ENCODE peak calls at places on chromosomes 13 and 19, in six cellular contexts. F, J, P, E, L and N are unnamed samples.

GRCh38 chr19:19026299-19026971 is 6.9 kb downstream of the SUGP2 start:
- DNase-seq in P (no peak), F (no peak), J (no peak), E (no peak), L (no peak), N (peak; percentile 20)

GRCh38 chr19:2528543-2529173 is 52.7 kb downstream of the GADD45B start:
- DNase-seq in P (peak; percentile 49), F (peak; percentile 21), J (no peak), E (no peak), L (no peak), N (no peak)

GRCh38 chr13:92553470-92554114 is 673.0 kb upstream of the GPC6 start:
- DNase-seq in L (no peak), J (no peak), E (no peak), F (no peak), P (no peak), N (no peak)

GRCh38 chr19:5339950-5340636 is 519 bp downstream of the PTPRS start:
- DNase-seq in P (no peak), L (no peak), J (no peak), E (peak; percentile 65), F (no peak), N (no peak)

GRCh38 chr13:39297664-39298171 is 259.5 kb downstream of the NHLRC3 start:
- DNase-seq in P (no peak), E (no peak), F (no peak), J (peak; percentile 24), L (no peak), N (no peak)

GRCh38 chr19:52066258-52066866 is 17.7 kb upstream of the ZNF432 start:
- DNase-seq in J (no peak), F (no peak), L (no peak), E (no peak), P (no peak), N (no peak)

GRCh38 chr19:9040131-9040530 is 29.9 kb upstream of the MUC16 start:
- DNase-seq in J (no peak), F (no peak), L (no peak), P (no peak), E (no peak), N (no peak)

GRCh38 chr19:41706741-41707501 is 1.5 kb upstream of the CEACAM5 start:
- DNase-seq in F (peak; percentile 90), L (peak; percentile 73), P (no peak), J (no peak), E (peak; percentile 2), N (peak; percentile 81)

GRCh38 chr13:108113407-108113806 is 101.9 kb downstream of the LIG4 start:
- DNase-seq in J (no peak), P (no peak), L (no peak), F (no peak), E (no peak), N (no peak)

GRCh38 chr13:40391788-40392187 is 274.7 kb downstream of the FOXO1 start:
- DNase-seq in J (no peak), P (no peak), E (no peak), F (no peak), L (no peak), N (no peak)
- H3K27ac ChIP-seq in J (no peak overlapping the region), P (no peak overlapping the region), E (no peak overlapping the region), F (no peak overlapping the region), L (no peak overlapping the region), N (no peak overlapping the region)

GRCh38 chr19:14116918-14117578 is 514 bp downstream of the PRKACA start:
- DNase-seq in J (no peak), E (no peak), L (no peak), F (no peak), P (no peak), N (no peak)
- H3K4ac ChIP-seq in J (peak overlapping the region; percentile 68), E (no peak overlapping the region), L (no peak overlapping the region), F (no peak overlapping the region), P (peak overlapping the region; percentile 5), N (peak overlapping the region; percentile 4)

GRCh38 chr19:37997911-37998344 is 90.9 kb downstream of the SIPA1L3 start:
- DNase-seq in F (no peak), L (no peak), J (peak; percentile 97), E (no peak), P (peak; percentile 91), N (no peak)
- H2BK15ac ChIP-seq in F (no peak overlapping the region), L (no peak overlapping the region), J (peak overlapping the region; percentile 50), E (no peak overlapping the region), P (no peak overlapping the region), N (no peak overlapping the region)

DNA sequence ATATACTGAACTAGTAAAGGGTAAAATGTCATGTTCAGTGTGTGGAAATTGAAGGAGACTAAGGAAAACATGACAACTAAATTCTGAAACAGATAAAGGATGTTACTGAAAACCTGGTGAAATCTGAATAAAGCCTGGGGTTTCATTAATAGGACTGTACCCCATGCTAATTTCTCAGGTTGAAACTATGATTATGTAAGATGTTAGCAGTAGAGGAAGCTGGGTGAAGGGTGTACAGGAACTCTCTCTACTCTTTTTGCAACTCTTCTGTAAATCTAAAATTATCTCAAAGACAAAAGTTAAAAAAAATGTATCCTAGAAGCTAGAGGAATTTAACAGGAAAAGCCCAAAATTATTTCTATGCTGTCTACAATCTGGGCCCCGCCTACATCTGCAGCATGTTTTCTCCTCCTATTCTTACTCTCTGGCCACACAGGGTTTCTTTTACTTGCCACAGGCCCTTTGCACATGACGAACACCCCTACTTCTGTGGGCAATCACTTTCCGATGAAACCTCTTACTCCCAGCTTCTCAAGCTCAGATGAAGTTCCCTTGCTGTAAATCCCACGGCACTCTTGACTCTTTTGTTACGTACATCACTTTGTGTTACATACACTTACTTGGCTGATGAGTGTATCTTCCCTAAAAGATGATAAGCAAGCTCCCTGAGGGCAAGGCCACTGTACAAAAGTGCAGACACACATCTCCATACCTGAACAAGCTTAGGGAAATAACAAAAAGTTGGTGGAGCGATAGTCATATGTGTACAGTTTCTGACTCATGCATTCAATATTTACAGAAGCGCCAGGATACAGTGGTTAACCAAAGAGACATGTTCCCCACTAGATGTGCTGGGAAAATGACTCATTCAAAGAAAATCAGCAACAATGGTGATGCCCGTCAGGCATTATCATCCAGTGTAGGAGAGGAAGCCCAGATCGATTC is 32.6 kb downstream of the RUBCNL start:
- DNase-seq in E (no peak), F (no peak), J (peak; percentile 88), P (peak; percentile 97), L (no peak), N (no peak)
- H3K27ac ChIP-seq in E (no peak overlapping the region), F (no peak overlapping the region), J (no peak overlapping the region), P (peak overlapping the region; percentile 85), L (no peak overlapping the region), N (no peak overlapping the region)

DNA sequence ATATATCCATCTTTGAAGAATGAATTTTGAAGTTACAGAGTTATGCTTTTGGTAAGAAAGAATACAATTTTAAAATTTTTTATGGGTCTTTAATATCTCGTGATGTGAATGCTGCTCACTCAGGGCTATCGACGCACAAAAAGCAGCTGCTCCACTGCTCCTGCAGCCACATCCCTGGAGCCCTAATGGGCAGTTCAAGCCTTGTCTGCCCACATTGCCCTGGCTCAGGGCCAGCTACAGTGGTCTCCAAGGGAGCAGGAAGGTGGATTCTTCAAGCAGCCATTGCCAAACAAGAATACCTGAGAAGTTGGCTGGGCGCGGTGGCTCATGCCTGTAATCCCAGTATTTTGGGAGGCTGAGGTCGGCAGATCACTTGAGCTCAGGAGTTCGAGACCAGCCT is 85.8 kb downstream of the IPO5 start:
- DNase-seq in F (no peak), P (no peak), L (no peak), E (no peak), J (no peak), N (no peak)
- H3K4ac ChIP-seq in F (no peak overlapping the region), P (no peak overlapping the region), L (no peak overlapping the region), E (no peak overlapping the region), J (no peak overlapping the region), N (no peak overlapping the region)

GRCh38 chr19:28841531-28841930 is 371.4 kb downstream of the UQCRFS1 start:
- DNase-seq in J (no peak), E (no peak), P (no peak), L (no peak), F (no peak), N (no peak)
- H2BK15ac ChIP-seq in J (no peak overlapping the region), E (no peak overlapping the region), P (no peak overlapping the region), L (no peak overlapping the region), F (no peak overlapping the region), N (no peak overlapping the region)

GRCh38 chr13:89574077-89574476 is 1773.4 kb upstream of the MIR17HG start:
- DNase-seq in J (no peak), P (no peak), F (no peak), E (no peak), L (no peak), N (no peak)

GRCh38 chr13:89571676-89572075 is 1775.8 kb upstream of the MIR17HG start:
- DNase-seq in L (no peak), P (no peak), E (no peak), J (no peak), F (no peak), N (peak; percentile 28)

DNA sequence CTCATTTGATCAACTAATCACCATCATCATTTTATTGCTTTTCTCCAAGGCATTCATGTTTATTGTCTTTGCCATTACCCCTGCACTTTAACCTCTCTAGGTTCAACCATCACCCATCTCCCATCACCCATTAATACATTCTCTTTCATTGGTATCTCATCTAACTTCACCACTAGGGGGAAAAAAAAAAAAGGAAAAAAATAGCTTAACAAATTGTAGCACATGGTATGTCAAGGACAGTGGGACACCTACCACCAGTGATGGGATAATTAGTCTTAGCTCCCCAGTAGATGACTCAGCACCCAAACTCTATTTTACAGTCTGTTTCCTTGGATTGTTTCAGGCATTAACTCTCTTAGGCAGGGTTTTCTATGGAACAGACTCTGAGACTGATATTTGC is 1770.2 kb upstream of the MIR17HG start:
- DNase-seq in L (no peak), J (no peak), E (no peak), P (no peak), F (no peak), N (peak; percentile 3)
- H3K27ac ChIP-seq in L (no peak overlapping the region), J (no peak overlapping the region), E (no peak overlapping the region), P (no peak overlapping the region), F (no peak overlapping the region), N (no peak overlapping the region)